ENCODE peak calls at places on chromosomes 1 and 21, in nine cellular contexts. R, J, N, Y, Q, F, U, A and P are unnamed samples.

GRCh38 chr1:154431586-154432373 is 26.6 kb downstream of the IL6R start:
- DNase-seq in R (no peak), J (peak), N (no peak), Y (no peak), Q (peak), F (no peak), U (no peak), A (peak), P (no peak)

GRCh38 chr1:71043061-71043460 is 4.6 kb downstream of the PTGER3 start:
- DNase-seq in R (no peak), J (no peak), N (no peak), Y (no peak), Q (no peak), F (no peak), U (no peak), A (peak), P (no peak)

GRCh38 chr21:35438643-35439404 is 389.7 kb upstream of the RUNX1 start:
- DNase-seq in R (no peak), J (no peak), N (no peak), Y (no peak), Q (no peak), F (no peak), U (no peak), A (peak), P (peak)

GRCh38 chr21:41168391-41169257 is 664 bp downstream of the BACE2 start:
- DNase-seq in R (no peak), J (peak), N (no peak), Y (peak), Q (no peak), F (peak), U (peak), A (peak), P (peak)

GRCh38 chr1:81670286-81670685 is 130.4 kb upstream of the ADGRL2 start:
- DNase-seq in R (no peak), J (peak), N (no peak), Y (peak), Q (no peak), F (peak), U (peak), A (no peak), P (no peak)

GRCh38 chr1:85356130-85356529 is 79.7 kb upstream of the BCL10 start:
- DNase-seq in R (no peak), J (no peak), N (no peak), Y (no peak), Q (no peak), F (no peak), U (no peak), A (no peak), P (no peak)

GRCh38 chr1:45884700-45885099 is 81.3 kb downstream of the MAST2 start:
- DNase-seq in R (no peak), J (peak), N (no peak), Y (no peak), Q (no peak), F (no peak), U (no peak), A (no peak), P (no peak)

GRCh38 chr1:183871142-183871541 is 66.2 kb downstream of the RGL1 start:
- DNase-seq in R (no peak), J (peak), N (no peak), Y (no peak), Q (no peak), F (no peak), U (no peak), A (no peak), P (no peak)

GRCh38 chr1:174789399-174789798 is 210.3 kb upstream of the CACYBP start:
- DNase-seq in R (no peak), J (peak), N (no peak), Y (no peak), Q (no peak), F (no peak), U (no peak), A (no peak), P (no peak)

GRCh38 chr1:58764294-58764978 is 19.4 kb downstream of the JUN start:
- DNase-seq in R (no peak), J (peak), N (no peak), Y (no peak), Q (no peak), F (no peak), U (no peak), A (no peak), P (no peak)

GRCh38 chr1:87061742-87062156 is 147.3 kb downstream of the HS2ST1 start:
- DNase-seq in R (no peak), J (peak), N (no peak), Y (no peak), Q (no peak), F (no peak), U (no peak), A (no peak), P (no peak)

GRCh38 chr1:183039985-183040447 is 16.8 kb downstream of the LAMC1 start:
- DNase-seq in R (no peak), J (peak), N (no peak), Y (no peak), Q (no peak), F (no peak), U (no peak), A (peak), P (no peak)

GRCh38 chr1:99867682-99868081 is 17.5 kb downstream of the AGL start:
- DNase-seq in R (no peak), J (no peak), N (no peak), Y (no peak), Q (no peak), F (no peak), U (no peak), A (no peak), P (no peak)

GRCh38 chr1:1630965-1631792 is 794 bp upstream of the MMP23B start:
- DNase-seq in R (no peak), J (no peak), N (no peak), Y (no peak), Q (no peak), F (no peak), U (peak), A (no peak), P (no peak)